ENCODE peak calls at places on chromosomes 7 and 10, in nine cellular contexts. One of them, this sample, is unnamed.
A peak's percentile ranks its signal among the peaks of the same experiment; 100 is the strongest.

GRCh38 chr10:75428434-75429158 is 2.8 kb upstream of the LRMDA start:
- DNase-seq in sigmoid colon: no peak
- DNase-seq in vagina: no peak
- DNase-seq in K562: no peak
- DNase-seq in spleen: no peak
- DNase-seq in esophagus muscularis mucosa: no peak
- DNase-seq in endothelial cell of umbilical vein: peak; percentile 49
- DNase-seq in stomach: no peak
- DNase-seq in transverse colon: no peak
- DNase-seq in this sample: no peak

GRCh38 chr7:119572132-119572531 is 700.8 kb upstream of the KCND2 start:
- DNase-seq in sigmoid colon: no peak
- DNase-seq in vagina: no peak
- DNase-seq in spleen: no peak
- DNase-seq in endothelial cell of umbilical vein: no peak
- DNase-seq in stomach: no peak
- DNase-seq in transverse colon: no peak
- DNase-seq in K562: no peak
- DNase-seq in esophagus muscularis mucosa: no peak
- DNase-seq in this sample: no peak

GRCh38 chr10:100528885-100529472 is 692 bp downstream of the NDUFB8 start:
- DNase-seq in spleen: no peak
- DNase-seq in sigmoid colon: peak; percentile 67
- DNase-seq in K562: peak; percentile 19
- DNase-seq in vagina: no peak
- DNase-seq in transverse colon: no peak
- DNase-seq in esophagus muscularis mucosa: no peak
- DNase-seq in endothelial cell of umbilical vein: peak; percentile 18
- DNase-seq in stomach: no peak
- DNase-seq in this sample: no peak

GRCh38 chr10:14074062-14074884 is 256.5 kb downstream of the FRMD4A start:
- DNase-seq in stomach: peak; percentile 75
- DNase-seq in sigmoid colon: peak; percentile 94
- DNase-seq in K562: no peak
- DNase-seq in transverse colon: peak; percentile 64
- DNase-seq in endothelial cell of umbilical vein: peak; percentile 98
- DNase-seq in spleen: no peak
- DNase-seq in esophagus muscularis mucosa: peak; percentile 93
- DNase-seq in vagina: peak; percentile 92
- DNase-seq in this sample: peak; percentile 81

GRCh38 chr10:88245974-88246511 is 337.1 kb downstream of the RNLS start:
- DNase-seq in endothelial cell of umbilical vein: peak; percentile 24
- DNase-seq in stomach: no peak
- DNase-seq in K562: no peak
- DNase-seq in sigmoid colon: peak; percentile 71
- DNase-seq in vagina: no peak
- DNase-seq in transverse colon: no peak
- DNase-seq in esophagus muscularis mucosa: no peak
- DNase-seq in spleen: no peak
- DNase-seq in this sample: no peak

GRCh38 chr7:151282111-151282510 is 33.6 kb upstream of the SMARCD3 start:
- DNase-seq in esophagus muscularis mucosa: no peak
- DNase-seq in endothelial cell of umbilical vein: no peak
- DNase-seq in vagina: no peak
- DNase-seq in spleen: no peak
- DNase-seq in stomach: no peak
- DNase-seq in sigmoid colon: no peak
- DNase-seq in K562: no peak
- DNase-seq in transverse colon: no peak
- DNase-seq in this sample: no peak

GRCh38 chr10:56116684-56117083 is 244.4 kb downstream of the ZWINT start:
- DNase-seq in sigmoid colon: no peak
- DNase-seq in transverse colon: no peak
- DNase-seq in stomach: no peak
- DNase-seq in endothelial cell of umbilical vein: no peak
- DNase-seq in spleen: no peak
- DNase-seq in K562: no peak
- DNase-seq in vagina: no peak
- DNase-seq in esophagus muscularis mucosa: no peak
- DNase-seq in this sample: no peak

GRCh38 chr7:95690367-95690947 is 81.9 kb upstream of the DYNC1I1 start:
- DNase-seq in transverse colon: no peak
- DNase-seq in K562: peak; percentile 23
- DNase-seq in sigmoid colon: no peak
- DNase-seq in endothelial cell of umbilical vein: peak; percentile 59
- DNase-seq in esophagus muscularis mucosa: no peak
- DNase-seq in stomach: no peak
- DNase-seq in spleen: no peak
- DNase-seq in vagina: no peak
- DNase-seq in this sample: no peak

GRCh38 chr10:26555719-26556368 is 117.7 kb downstream of the APBB1IP start:
- DNase-seq in vagina: no peak
- DNase-seq in sigmoid colon: peak; percentile 85
- DNase-seq in stomach: peak; percentile 69
- DNase-seq in esophagus muscularis mucosa: peak; percentile 94
- DNase-seq in K562: no peak
- DNase-seq in spleen: no peak
- DNase-seq in transverse colon: peak; percentile 67
- DNase-seq in endothelial cell of umbilical vein: no peak
- DNase-seq in this sample: no peak

GRCh38 chr10:91335147-91335546 is 75.0 kb upstream of the HECTD2 start:
- DNase-seq in esophagus muscularis mucosa: no peak
- DNase-seq in K562: no peak
- DNase-seq in sigmoid colon: no peak
- DNase-seq in transverse colon: no peak
- DNase-seq in endothelial cell of umbilical vein: no peak
- DNase-seq in vagina: no peak
- DNase-seq in stomach: no peak
- DNase-seq in spleen: no peak
- DNase-seq in this sample: no peak

GRCh38 chr7:36598056-36598675 is 126.1 kb downstream of the AOAH start:
- DNase-seq in vagina: no peak
- DNase-seq in endothelial cell of umbilical vein: no peak
- DNase-seq in K562: no peak
- DNase-seq in stomach: no peak
- DNase-seq in sigmoid colon: no peak
- DNase-seq in spleen: no peak
- DNase-seq in esophagus muscularis mucosa: no peak
- DNase-seq in transverse colon: no peak
- DNase-seq in this sample: no peak

GRCh38 chr10:89556590-89556989 is 21.2 kb upstream of the SLC16A12 start:
- DNase-seq in esophagus muscularis mucosa: no peak
- DNase-seq in transverse colon: no peak
- DNase-seq in vagina: no peak
- DNase-seq in sigmoid colon: no peak
- DNase-seq in K562: no peak
- DNase-seq in spleen: no peak
- DNase-seq in endothelial cell of umbilical vein: no peak
- DNase-seq in stomach: no peak
- DNase-seq in this sample: no peak

DNA sequence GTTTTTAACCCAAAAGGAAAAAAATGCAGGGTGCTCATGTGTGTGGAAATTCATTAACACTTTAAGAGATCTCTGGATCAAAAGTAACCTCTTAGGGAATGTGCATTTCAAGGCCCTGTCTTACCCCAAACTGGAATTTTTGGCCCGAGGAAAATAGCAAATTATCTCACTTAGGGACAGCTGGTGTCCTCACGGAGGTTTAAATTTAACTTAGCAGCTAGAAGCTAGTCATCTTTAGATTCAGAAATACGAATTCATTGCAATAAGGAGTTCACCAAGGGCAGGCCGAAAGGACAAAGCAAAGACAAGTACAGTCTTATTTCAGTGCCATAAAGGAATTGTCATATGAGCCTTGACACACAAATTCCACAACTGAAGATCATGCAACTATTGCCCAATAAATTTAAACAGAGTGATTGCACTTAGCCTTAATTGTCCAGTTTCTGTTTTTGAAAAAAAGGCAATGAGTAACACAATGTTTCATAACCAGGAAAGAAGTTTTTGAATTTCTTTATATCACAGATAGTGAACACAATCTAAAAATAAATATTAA is 22.4 kb upstream of the SEMA3C start:
- DNase-seq in spleen: no peak
- DNase-seq in esophagus muscularis mucosa: no peak
- DNase-seq in vagina: no peak
- DNase-seq in K562: no peak
- DNase-seq in stomach: no peak
- DNase-seq in sigmoid colon: no peak
- DNase-seq in transverse colon: no peak
- DNase-seq in endothelial cell of umbilical vein: no peak
- DNase-seq in this sample: no peak
- TF ChIP-seq POLR2AphosphoS5 in spleen: no peak
- TF ChIP-seq POLR2AphosphoS5 in esophagus muscularis mucosa: peak; percentile 66
- TF ChIP-seq POLR2AphosphoS5 in vagina: peak; percentile 69
- TF ChIP-seq POLR2AphosphoS5 in K562: no peak
- TF ChIP-seq POLR2AphosphoS5 in stomach: peak; percentile 42
- TF ChIP-seq POLR2AphosphoS5 in sigmoid colon: peak; percentile 66
- TF ChIP-seq POLR2AphosphoS5 in transverse colon: peak; percentile 74
- TF ChIP-seq POLR2AphosphoS5 in endothelial cell of umbilical vein: no peak
- TF ChIP-seq POLR2AphosphoS5 in this sample: no peak

GRCh38 chr10:102501201-102502028 is 1.1 kb downstream of the ACTR1A start:
- DNase-seq in esophagus muscularis mucosa: no peak
- DNase-seq in endothelial cell of umbilical vein: no peak
- DNase-seq in sigmoid colon: no peak
- DNase-seq in transverse colon: no peak
- DNase-seq in K562: no peak
- DNase-seq in spleen: no peak
- DNase-seq in stomach: no peak
- DNase-seq in vagina: no peak
- DNase-seq in this sample: no peak
- TF ChIP-seq POLR2A in esophagus muscularis mucosa: no peak
- TF ChIP-seq POLR2A in endothelial cell of umbilical vein: peak; percentile 52
- TF ChIP-seq POLR2A in sigmoid colon: peak; percentile 65
- TF ChIP-seq POLR2A in transverse colon: peak; percentile 28
- TF ChIP-seq POLR2A in K562: no peak
- TF ChIP-seq POLR2A in spleen: peak; percentile 3
- TF ChIP-seq POLR2A in stomach: no peak
- TF ChIP-seq POLR2A in vagina: no peak
- TF ChIP-seq POLR2A in this sample: no peak

DNA sequence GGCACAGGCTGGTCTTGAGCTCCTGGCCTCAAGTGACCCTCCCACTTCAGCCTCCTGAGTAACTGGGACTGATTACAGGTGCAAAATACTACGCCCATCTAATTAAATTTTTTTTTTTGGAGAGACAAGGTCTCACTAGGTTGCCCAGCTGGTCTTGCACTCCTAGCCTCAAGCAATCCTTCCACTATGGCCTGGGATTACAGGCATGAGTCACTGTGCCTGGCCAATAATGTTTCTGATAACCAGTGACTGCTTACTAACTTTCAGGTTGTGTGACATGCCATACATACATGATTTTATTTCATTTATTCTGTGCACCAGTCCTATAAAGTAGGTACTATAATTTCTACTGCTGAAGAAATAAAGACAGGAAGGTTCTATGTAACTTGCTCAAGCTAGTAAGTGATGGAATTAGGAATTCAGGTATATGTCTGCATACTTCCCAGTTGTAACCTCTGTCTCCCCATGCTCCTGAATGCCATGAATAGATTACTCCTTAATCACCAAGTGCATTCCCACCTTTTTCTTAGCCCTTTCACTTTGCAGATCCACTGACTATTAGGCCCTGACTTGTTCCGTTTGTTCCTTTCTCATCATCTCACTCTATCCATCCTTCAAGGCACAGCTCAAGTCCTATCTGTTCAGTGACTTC is 28.1 kb downstream of the MCU start:
- DNase-seq in sigmoid colon: no peak
- DNase-seq in esophagus muscularis mucosa: no peak
- DNase-seq in spleen: no peak
- DNase-seq in endothelial cell of umbilical vein: no peak
- DNase-seq in K562: no peak
- DNase-seq in vagina: no peak
- DNase-seq in stomach: no peak
- DNase-seq in transverse colon: no peak
- DNase-seq in this sample: no peak
- H3K27ac ChIP-seq in sigmoid colon: no peak overlapping the region
- H3K27ac ChIP-seq in esophagus muscularis mucosa: no peak overlapping the region
- H3K27ac ChIP-seq in spleen: no peak overlapping the region
- H3K27ac ChIP-seq in endothelial cell of umbilical vein: no peak overlapping the region
- H3K27ac ChIP-seq in K562: no peak overlapping the region
- H3K27ac ChIP-seq in vagina: no peak overlapping the region
- H3K27ac ChIP-seq in stomach: no peak overlapping the region
- H3K27ac ChIP-seq in transverse colon: no peak overlapping the region
- H3K27ac ChIP-seq in this sample: no peak overlapping the region

GRCh38 chr7:4136036-4136435 is 546.1 kb upstream of the FOXK1 start:
- DNase-seq in esophagus muscularis mucosa: no peak
- DNase-seq in endothelial cell of umbilical vein: no peak
- DNase-seq in stomach: no peak
- DNase-seq in sigmoid colon: peak; percentile 20
- DNase-seq in K562: no peak
- DNase-seq in spleen: peak; percentile 57
- DNase-seq in transverse colon: no peak
- DNase-seq in vagina: no peak
- DNase-seq in this sample: no peak
- TF ChIP-seq POLR2AphosphoS5 in esophagus muscularis mucosa: no peak
- TF ChIP-seq POLR2AphosphoS5 in endothelial cell of umbilical vein: no peak
- TF ChIP-seq POLR2AphosphoS5 in stomach: no peak
- TF ChIP-seq POLR2AphosphoS5 in sigmoid colon: no peak
- TF ChIP-seq POLR2AphosphoS5 in K562: no peak
- TF ChIP-seq POLR2AphosphoS5 in spleen: no peak
- TF ChIP-seq POLR2AphosphoS5 in transverse colon: no peak
- TF ChIP-seq POLR2AphosphoS5 in vagina: no peak
- TF ChIP-seq POLR2AphosphoS5 in this sample: no peak

GRCh38 chr7:135914346-135914745 is 62.8 kb downstream of the MTPN start:
- DNase-seq in vagina: no peak
- DNase-seq in transverse colon: no peak
- DNase-seq in esophagus muscularis mucosa: peak; percentile 50
- DNase-seq in endothelial cell of umbilical vein: no peak
- DNase-seq in stomach: no peak
- DNase-seq in sigmoid colon: no peak
- DNase-seq in K562: no peak
- DNase-seq in spleen: no peak
- DNase-seq in this sample: no peak

GRCh38 chr7:135917721-135918120 is 59.4 kb downstream of the MTPN start:
- DNase-seq in transverse colon: no peak
- DNase-seq in K562: no peak
- DNase-seq in spleen: no peak
- DNase-seq in stomach: no peak
- DNase-seq in esophagus muscularis mucosa: peak; percentile 55
- DNase-seq in endothelial cell of umbilical vein: no peak
- DNase-seq in vagina: no peak
- DNase-seq in sigmoid colon: no peak
- DNase-seq in this sample: no peak

GRCh38 chr7:135920478-135920877 is 56.7 kb downstream of the MTPN start:
- DNase-seq in stomach: no peak
- DNase-seq in transverse colon: no peak
- DNase-seq in spleen: no peak
- DNase-seq in sigmoid colon: no peak
- DNase-seq in endothelial cell of umbilical vein: no peak
- DNase-seq in vagina: no peak
- DNase-seq in esophagus muscularis mucosa: peak; percentile 70
- DNase-seq in K562: no peak
- DNase-seq in this sample: no peak

GRCh38 chr7:135919071-135919841 is 57.9 kb downstream of the MTPN start:
- DNase-seq in K562: no peak
- DNase-seq in vagina: no peak
- DNase-seq in endothelial cell of umbilical vein: no peak
- DNase-seq in stomach: no peak
- DNase-seq in sigmoid colon: no peak
- DNase-seq in spleen: no peak
- DNase-seq in transverse colon: no peak
- DNase-seq in esophagus muscularis mucosa: peak; percentile 90
- DNase-seq in this sample: no peak

GRCh38 chr7:135918134-135918533 is 59.0 kb downstream of the MTPN start:
- DNase-seq in endothelial cell of umbilical vein: no peak
- DNase-seq in spleen: no peak
- DNase-seq in sigmoid colon: no peak
- DNase-seq in transverse colon: no peak
- DNase-seq in vagina: no peak
- DNase-seq in stomach: no peak
- DNase-seq in esophagus muscularis mucosa: peak; percentile 83
- DNase-seq in K562: no peak
- DNase-seq in this sample: no peak
- TF ChIP-seq POLR2A in endothelial cell of umbilical vein: no peak
- TF ChIP-seq POLR2A in spleen: no peak
- TF ChIP-seq POLR2A in sigmoid colon: no peak
- TF ChIP-seq POLR2A in transverse colon: no peak
- TF ChIP-seq POLR2A in vagina: no peak
- TF ChIP-seq POLR2A in stomach: no peak
- TF ChIP-seq POLR2A in esophagus muscularis mucosa: no peak
- TF ChIP-seq POLR2A in K562: no peak
- TF ChIP-seq POLR2A in this sample: no peak

This sample was measured in breast epithelium.